ENCODE peak calls at places on chromosomes 1 and 21, in nine cellular contexts. S is body of pancreas; C is nephron progenitor cell; A is M059J; Z is breast epithelium; M is GM04503; L is dorsolateral prefrontal cortex; R is activated CD4-positive, alpha-beta T cell treated with anti-CD3 and anti-CD28 coated beads, Interleukin-2, amount 10 ng/mL, durations not matched to agents 7 days and 5 days; U is CD4-positive, alpha-beta T cell. P is an unnamed sample.

GRCh38 chr21:42962360-42963007 is 11.9 kb upstream of the PKNOX1 start:
- DNase-seq in S (no peak), C (no peak), A (no peak), Z (no peak), M (no peak), L (no peak), R (no peak), U (no peak), P (no peak)

GRCh38 chr1:192588546-192588945 is 13.0 kb downstream of the RGS1 start:
- DNase-seq in S (no peak), C (no peak), A (peak; percentile 47), Z (no peak), M (no peak), L (no peak), R (no peak), U (no peak), P (no peak)

GRCh38 chr1:205590457-205590768 is 41.4 kb downstream of the ELK4 start:
- DNase-seq in S (no peak), C (no peak), A (no peak), Z (no peak), M (no peak), L (peak; percentile 5), R (no peak), U (no peak), P (no peak)

GRCh38 chr1:247210062-247210385 is 38.2 kb upstream of the ZNF124 start:
- DNase-seq in S (no peak), C (no peak), A (no peak), Z (no peak), M (no peak), L (no peak), R (no peak), U (no peak), P (no peak)

GRCh38 chr1:200306954-200307754 is 102.7 kb downstream of the ZNF281 start:
- DNase-seq in S (no peak), C (no peak), A (peak; percentile 48), Z (no peak), M (no peak), L (no peak), R (peak; percentile 22), U (no peak), P (peak; percentile 72)

GRCh38 chr1:248243204-248243603 is 12.0 kb downstream of the OR2M4 start:
- DNase-seq in S (peak; percentile 29), C (peak; percentile 2), A (peak; percentile 9), Z (no peak), M (no peak), L (peak; percentile 44), R (peak; percentile 51), U (no peak), P (peak; percentile 42)

GRCh38 chr1:102434421-102434820 is 437.7 kb upstream of the OLFM3 start:
- DNase-seq in S (no peak), C (peak; percentile 31), A (peak; percentile 23), Z (no peak), M (no peak), L (no peak), R (peak; percentile 14), U (no peak), P (peak; percentile 1)

GRCh38 chr21:29300547-29301138 is 1.9 kb downstream of the BACH1 start:
- DNase-seq in S (no peak), C (no peak), A (no peak), Z (no peak), M (no peak), L (no peak), R (no peak), U (no peak), P (no peak)

GRCh38 chr1:5830771-5831599 is 161.2 kb downstream of the NPHP4 start:
- DNase-seq in S (peak; percentile 22), C (peak; percentile 71), A (no peak), Z (no peak), M (no peak), L (peak; percentile 38), R (no peak), U (no peak), P (no peak)

GRCh38 chr1:63632110-63632509 is 38.9 kb downstream of the PGM1 start:
- DNase-seq in S (no peak), C (no peak), A (no peak), Z (no peak), M (no peak), L (no peak), R (no peak), U (no peak), P (no peak)

GRCh38 chr21:36646011-36646410 is 52.9 kb upstream of the SIM2 start:
- DNase-seq in S (no peak), C (no peak), A (no peak), Z (no peak), M (no peak), L (no peak), R (no peak), U (no peak), P (no peak)

GRCh38 chr1:23394664-23395063 is 25.0 kb upstream of the ZNF436 start:
- DNase-seq in S (peak; percentile 73), C (no peak), A (peak; percentile 91), Z (peak; percentile 77), M (peak; percentile 81), L (peak; percentile 54), R (no peak), U (no peak), P (no peak)

GRCh38 chr1:96187027-96187426 is 534.6 kb upstream of the PTBP2 start:
- DNase-seq in S (no peak), C (no peak), A (no peak), Z (no peak), M (no peak), L (no peak), R (no peak), U (no peak), P (no peak)

GRCh38 chr1:168835791-168836190 is 106.8 kb upstream of the DPT start:
- DNase-seq in S (no peak), C (no peak), A (no peak), Z (no peak), M (no peak), L (no peak), R (no peak), U (no peak), P (no peak)

GRCh38 chr1:178870944-178871343 is at the start of gene ANGPTL1:
- DNase-seq in S (no peak), C (no peak), A (no peak), Z (no peak), M (no peak), L (no peak), R (no peak), U (no peak), P (peak; percentile 42)

GRCh38 chr1:234861761-234862160 is 251.8 kb upstream of the IRF2BP2 start:
- DNase-seq in S (no peak), C (no peak), A (no peak), Z (no peak), M (no peak), L (no peak), R (no peak), U (no peak), P (no peak)

GRCh38 chr1:209335090-209335692 is 248.3 kb upstream of the CAMK1G start:
- DNase-seq in S (peak; percentile 27), C (peak; percentile 51), A (peak; percentile 31), Z (no peak), M (no peak), L (no peak), R (no peak), U (no peak), P (peak; percentile 48)

GRCh38 chr1:207397525-207397926 is 56.6 kb upstream of the CR2 start:
- DNase-seq in S (no peak), C (no peak), A (peak; percentile 36), Z (no peak), M (no peak), L (no peak), R (no peak), U (no peak), P (no peak)

GRCh38 chr1:221841291-221841982 is 99.5 kb upstream of the DUSP10 start:
- DNase-seq in S (no peak), C (no peak), A (no peak), Z (no peak), M (no peak), L (no peak), R (no peak), U (no peak), P (no peak)

GRCh38 chr1:173603056-173603591 is at the start of gene SLC9C2:
- DNase-seq in S (peak; percentile 60), C (no peak), A (peak; percentile 7), Z (no peak), M (no peak), L (no peak), R (no peak), U (no peak), P (peak; percentile 66)

GRCh38 chr1:20449736-20450311 is 36.2 kb downstream of the CAMK2N1 start:
- DNase-seq in S (no peak), C (no peak), A (no peak), Z (no peak), M (no peak), L (no peak), R (no peak), U (no peak), P (no peak)

P was measured in dermis blood vessel endothelial cell.